ENCODE peak calls at places on chromosome 9, in four cellular contexts. Z is epithelial cell of proximal tubule, W is IMR-90, Q is astrocyte. T is an unnamed sample.

GRCh38 chr9:74770508-74771261 is 117.0 kb downstream of the TRPM6 start:
- DNase-seq in W (no peak), Z (no peak), Q (no peak), T (no peak)

GRCh38 chr9:124079176-124079925 is 67.8 kb downstream of the LHX2 start:
- DNase-seq in Q (peak; percentile 54), W (peak; percentile 66), Z (peak; percentile 32), T (no peak)

GRCh38 chr9:95383198-95383673 is 65.7 kb upstream of the FANCC start:
- DNase-seq in Z (no peak), Q (peak; percentile 83), W (peak; percentile 85), T (peak; percentile 58)

GRCh38 chr9:21555911-21556310 is 73.8 kb upstream of the IFNE start:
- DNase-seq in W (no peak), Z (no peak), Q (peak; percentile 60), T (no peak)

GRCh38 chr9:19379283-19379682 is 753 bp downstream of the RPS6 start:
- DNase-seq in Z (no peak), Q (no peak), W (no peak), T (no peak)

GRCh38 chr9:90544488-90544887 is 98.1 kb downstream of the DIRAS2 start:
- DNase-seq in Q (no peak), W (no peak), Z (no peak), T (no peak)

GRCh38 chr9:133142657-133143592 is 20.8 kb downstream of the GBGT1 start:
- DNase-seq in Z (no peak), Q (no peak), W (no peak), T (no peak)

GRCh38 chr9:86676426-86676825 is 270.9 kb downstream of the GAS1 start:
- DNase-seq in Z (no peak), W (no peak), Q (no peak), T (peak; percentile 85)

GRCh38 chr9:35116898-35117551 is 1.4 kb upstream of the ATOSB start:
- DNase-seq in W (peak; percentile 90), Q (peak; percentile 77), Z (peak; percentile 58), T (peak; percentile 72)

GRCh38 chr9:1055156-1055555 is 5.0 kb downstream of the DMRT2 start:
- DNase-seq in W (no peak), Q (no peak), Z (no peak), T (no peak)

GRCh38 chr9:114216976-114217375 is 61.6 kb downstream of the COL27A1 start:
- DNase-seq in Z (no peak), Q (no peak), W (no peak), T (no peak)

GRCh38 chr9:70257991-70258691 is 637 bp upstream of the SMC5 start:
- DNase-seq in Q (peak; percentile 57), Z (no peak), W (peak; percentile 48), T (no peak)

DNA sequence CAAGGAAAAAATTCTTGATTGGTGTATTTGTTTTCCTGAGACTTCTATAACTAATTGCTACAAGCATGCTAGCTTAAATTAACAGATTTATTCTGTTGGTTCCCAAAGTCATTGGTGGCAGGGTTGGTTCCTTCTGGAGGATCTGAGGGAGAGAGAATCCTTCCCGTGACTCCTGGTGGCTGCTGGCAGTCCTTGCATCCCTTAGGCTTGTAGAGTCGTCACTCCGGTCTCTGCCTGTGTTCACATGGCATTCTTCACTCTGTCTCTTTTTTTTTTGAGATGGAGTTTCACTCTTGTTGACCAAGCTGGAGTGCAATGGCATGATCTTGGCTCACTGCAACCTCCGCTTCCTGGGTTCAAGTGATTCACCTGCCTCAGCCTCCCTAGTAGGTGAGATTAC is 5.3 kb downstream of the CDK9 start:
- DNase-seq in W (no peak), Q (no peak), Z (no peak), T (no peak)
- TF ChIP-seq CTCF in W (no peak), Q (no peak), Z (peak; percentile 7), T (no peak)

GRCh38 chr9:106684940-106685695 is 177.8 kb upstream of the ZNF462 start:
- DNase-seq in Q (no peak), Z (no peak), W (no peak), T (no peak)
- H3K4me3 ChIP-seq in Q (no peak overlapping the region), Z (no peak overlapping the region), W (no peak overlapping the region), T (no peak overlapping the region)

GRCh38 chr9:126221480-126221879 is 105.1 kb upstream of the MVB12B start:
- DNase-seq in W (no peak), Q (no peak), Z (no peak), T (no peak)

GRCh38 chr9:126218726-126219125 is 107.9 kb upstream of the MVB12B start:
- DNase-seq in Z (no peak), Q (no peak), W (no peak), T (no peak)

GRCh38 chr9:126219166-126219565 is 107.5 kb upstream of the MVB12B start:
- DNase-seq in W (no peak), Z (no peak), Q (no peak), T (no peak)

GRCh38 chr9:126217797-126218196 is 108.8 kb upstream of the MVB12B start:
- DNase-seq in Q (no peak), Z (no peak), W (no peak), T (no peak)

DNA sequence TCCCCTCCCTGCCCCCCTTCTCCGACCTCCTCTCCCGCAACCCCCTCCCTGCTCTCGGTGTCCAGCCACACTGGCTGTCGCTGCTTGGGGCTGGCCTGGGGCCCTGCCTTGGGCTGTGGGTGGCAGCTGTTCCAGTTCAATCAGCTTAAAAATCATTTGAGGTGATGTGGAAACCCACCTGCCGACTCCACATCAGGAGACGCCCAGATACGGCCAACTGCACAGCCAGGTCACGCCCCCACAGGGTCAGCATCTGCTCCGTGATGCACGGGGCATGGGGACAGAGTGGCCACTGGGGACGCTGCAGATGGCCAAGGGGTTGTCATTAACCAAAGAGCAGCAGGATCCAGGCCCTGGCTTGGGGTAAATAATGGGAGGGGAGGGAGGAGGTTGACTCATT is 106.9 kb upstream of the MVB12B start:
- DNase-seq in Q (no peak), W (no peak), Z (no peak), T (no peak)
- TF ChIP-seq CTCF in Q (no peak), W (no peak), Z (no peak), T (no peak)

GRCh38 chr9:136664000-136664798 is 1.5 kb downstream of the EGFL7 start:
- DNase-seq in Z (no peak), Q (no peak), W (no peak), T (no peak)
- H3K4me3 ChIP-seq in Z (no peak overlapping the region), Q (no peak overlapping the region), W (no peak overlapping the region), T (no peak overlapping the region)

GRCh38 chr9:119372951-119373350 is 3.7 kb upstream of the BRINP1 start:
- DNase-seq in Q (no peak), W (no peak), Z (no peak), T (no peak)

GRCh38 chr9:119370816-119371215 is 1.6 kb upstream of the BRINP1 start:
- DNase-seq in W (peak; percentile 1), Z (no peak), Q (peak; percentile 17), T (no peak)

DNA sequence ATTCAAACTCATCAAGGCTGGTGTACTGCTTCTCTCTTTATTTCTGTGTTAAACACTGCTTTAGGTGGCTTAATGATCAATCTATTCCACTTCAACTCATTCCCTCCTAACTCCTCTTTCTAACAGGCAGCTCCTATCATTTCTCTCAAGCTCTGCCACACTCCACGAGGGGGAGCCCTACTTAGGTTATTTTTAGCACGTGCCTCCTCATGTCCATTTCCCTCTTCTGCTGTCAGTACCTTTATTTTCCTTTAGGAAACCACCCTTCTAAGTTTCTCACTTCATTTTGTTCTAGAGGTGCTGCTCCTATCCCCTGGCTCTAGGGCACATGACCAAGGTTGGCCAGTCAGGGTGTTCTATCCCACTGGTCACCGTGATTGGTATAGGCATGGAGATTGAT is 6.7 kb upstream of the BRINP1 start:
- DNase-seq in W (no peak), Q (peak; percentile 2), Z (peak; percentile 31), T (no peak)
- TF ChIP-seq CTCF in W (no peak), Q (no peak), Z (peak; percentile 73), T (peak; percentile 53)

GRCh38 chr9:2492161-2492560 is 129.4 kb upstream of the VLDLR start:
- DNase-seq in Z (no peak), Q (no peak), W (no peak), T (no peak)

GRCh38 chr9:2493106-2493505 is 128.5 kb upstream of the VLDLR start:
- DNase-seq in Z (no peak), W (peak; percentile 65), Q (peak; percentile 18), T (no peak)

GRCh38 chr9:2494571-2494970 is 127.0 kb upstream of the VLDLR start:
- DNase-seq in W (peak; percentile 88), Z (no peak), Q (peak; percentile 84), T (peak; percentile 39)

GRCh38 chr9:2495221-2496005 is 126.2 kb upstream of the VLDLR start:
- DNase-seq in Z (no peak), W (no peak), Q (peak; percentile 43), T (no peak)

DNA sequence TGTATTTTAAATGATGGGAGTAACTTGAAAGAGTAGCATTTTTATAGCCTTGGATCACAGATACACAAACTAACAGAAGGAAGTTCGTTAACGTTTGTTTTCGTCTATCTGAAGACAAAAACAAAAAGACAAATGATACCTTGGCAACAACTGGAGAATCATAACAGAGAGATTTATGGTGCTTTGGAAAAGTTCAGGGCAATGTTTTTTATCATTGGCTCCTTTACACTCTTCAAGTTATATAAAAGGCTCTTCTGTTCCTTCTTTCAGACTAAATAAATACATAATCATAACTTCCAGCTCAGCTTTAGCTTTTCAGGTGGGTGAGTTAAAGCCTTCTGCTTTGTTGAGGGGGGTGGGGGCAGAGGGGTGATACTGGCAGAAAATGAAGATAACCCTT is 128.0 kb upstream of the VLDLR start:
- DNase-seq in Z (no peak), Q (no peak), W (no peak), T (no peak)
- H3K4me3 ChIP-seq in Z (no peak overlapping the region), Q (no peak overlapping the region), W (no peak overlapping the region), T (no peak overlapping the region)

GRCh38 chr9:77488439-77489126 is 159.5 kb downstream of the GNA14 start:
- DNase-seq in Z (no peak), W (peak; percentile 20), Q (no peak), T (no peak)
- TF ChIP-seq CTCF in Z (peak; percentile 78), W (peak; percentile 61), Q (peak; percentile 68), T (peak; percentile 70)

DNA sequence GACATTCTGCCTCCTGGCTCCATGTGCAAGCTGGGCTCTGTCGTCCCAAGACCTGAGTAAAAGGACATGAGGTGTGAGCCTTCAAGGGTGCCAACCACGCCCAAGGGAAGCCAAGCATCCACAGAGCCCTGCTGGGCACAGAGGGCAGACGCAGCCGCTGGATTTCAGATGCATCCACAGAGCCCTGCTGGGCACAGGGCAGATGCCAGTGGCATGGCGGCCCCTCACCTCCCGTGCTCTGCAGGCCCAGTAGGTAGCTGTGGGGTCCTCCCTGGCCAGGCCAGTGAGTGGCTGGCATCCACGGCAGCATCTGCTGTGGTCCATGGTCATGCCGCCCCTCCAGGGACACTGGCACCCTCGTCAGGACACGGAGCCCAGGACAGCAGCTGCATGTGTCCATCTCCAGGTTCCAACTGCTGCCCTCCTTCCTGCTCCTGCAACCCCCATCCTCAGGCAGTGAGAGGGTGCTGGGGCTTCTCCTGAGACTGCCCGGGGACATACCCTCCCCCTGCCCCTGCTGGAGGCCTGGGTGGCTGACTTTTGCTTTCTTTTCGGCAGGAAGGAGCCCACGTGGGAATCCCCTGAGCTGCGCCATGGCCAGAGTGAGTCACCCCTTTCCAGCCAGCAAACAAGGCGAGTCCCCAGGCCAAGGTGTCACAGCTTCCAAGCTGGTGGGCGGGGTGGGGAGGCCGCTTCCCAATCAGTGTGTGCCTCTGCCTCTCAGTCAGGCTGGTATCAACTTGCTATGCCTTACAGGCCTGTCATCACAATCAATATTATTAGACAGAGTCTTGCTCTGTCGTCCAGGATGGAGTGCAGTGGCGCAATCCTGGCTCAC is 4.0 kb upstream of the TRAF2 start:
- DNase-seq in Z (peak; percentile 43), Q (peak; percentile 67), W (peak; percentile 87), T (no peak)
- H3K4me3 ChIP-seq in Z (peak overlapping the region; percentile 7), Q (peak overlapping the region; percentile 3), W (no peak overlapping the region), T (no peak overlapping the region)